ENCODE peak calls at places on chromosome 2, in four cellular contexts. S, I, B and T are unnamed samples.
A peak's percentile ranks its signal among the peaks of the same experiment; 100 is the strongest.

GRCh38 chr2:56167616-56168015 is 16.2 kb upstream of the CCDC85A start:
- DNase-seq in S (no peak), I (no peak), B (no peak), T (no peak)

GRCh38 chr2:191629001-191629453 is 48.9 kb upstream of the NABP1 start:
- DNase-seq in S (no peak), I (no peak), B (no peak), T (no peak)

GRCh38 chr2:233424028-233424951 is 70.0 kb downstream of the DGKD start:
- DNase-seq in S (no peak), I (peak; percentile 92), B (no peak), T (no peak)

GRCh38 chr2:159613515-159614336 is 2.6 kb downstream of the BAZ2B start:
- DNase-seq in S (no peak), I (no peak), B (no peak), T (no peak)

GRCh38 chr2:80548469-80548868 is 243.9 kb upstream of the LRRTM1 start:
- DNase-seq in S (no peak), I (no peak), B (no peak), T (no peak)

GRCh38 chr2:96510931-96511595 is 5.9 kb upstream of the NEURL3 start:
- DNase-seq in S (no peak), I (peak; percentile 54), B (no peak), T (no peak)

GRCh38 chr2:63654959-63655358 is 66.2 kb downstream of the MDH1 start:
- DNase-seq in S (no peak), I (no peak), B (no peak), T (no peak)

GRCh38 chr2:208541982-208542464 is 135.4 kb downstream of the PTH2R start:
- DNase-seq in S (no peak), I (no peak), B (no peak), T (no peak)

GRCh38 chr2:225379861-225380260 is 19.6 kb upstream of the NYAP2 start:
- DNase-seq in S (no peak), I (no peak), B (no peak), T (no peak)

DNA sequence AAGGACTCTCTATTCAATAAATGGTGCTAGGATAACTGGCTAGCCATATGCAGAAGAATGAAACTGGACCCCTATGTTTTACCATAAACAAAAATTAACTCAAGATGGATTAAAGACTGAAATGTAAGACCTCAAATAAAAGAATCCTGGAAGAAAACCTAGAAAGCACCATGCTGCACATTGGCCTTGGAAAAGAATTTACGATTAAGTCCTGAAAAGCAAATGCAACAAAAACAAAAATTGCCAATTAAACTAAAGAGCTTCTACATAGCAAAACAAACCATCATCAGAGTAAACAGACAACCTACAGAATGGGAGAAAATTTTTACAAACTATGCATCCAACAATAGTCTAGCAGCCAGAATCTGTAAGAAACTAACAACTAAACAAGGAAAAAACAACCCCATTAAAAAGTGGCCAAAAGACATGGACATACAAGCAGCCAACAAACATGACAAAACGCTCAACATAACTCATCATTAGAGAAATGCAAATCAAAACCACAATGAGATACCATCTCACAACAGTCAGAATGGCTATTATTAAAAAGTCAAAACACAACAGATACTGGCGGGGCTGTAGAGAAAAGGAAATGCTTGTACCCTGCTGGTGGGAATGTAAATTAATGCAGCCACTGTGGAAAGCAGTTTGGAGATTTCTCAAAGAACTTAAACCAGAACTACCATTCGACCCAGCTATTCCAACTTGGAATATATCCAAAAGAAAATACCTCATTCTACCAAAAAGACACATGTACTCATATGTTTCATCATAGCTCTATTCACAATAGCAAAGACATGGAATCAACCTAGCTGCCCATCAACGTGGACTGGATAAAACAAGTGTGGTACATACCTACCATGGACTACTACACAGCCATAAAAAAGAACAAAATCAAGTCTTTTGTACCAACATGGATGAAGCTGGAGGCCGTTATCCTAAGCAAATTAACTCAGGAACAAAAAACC is 30.6 kb downstream of the SEPTIN10 start:
- DNase-seq in S (no peak), I (no peak), B (no peak), T (no peak)
- TF ChIP-seq CTCF in S (no peak), I (no peak), B (no peak), T (no peak)

GRCh38 chr2:73174941-73175662 is 27.3 kb upstream of the NOTO start:
- DNase-seq in S (no peak), I (no peak), B (no peak), T (no peak)
- H3K4me3 ChIP-seq in S (peak overlapping the region; percentile 51), I (peak overlapping the region; percentile 62), B (peak overlapping the region; percentile 12), T (peak overlapping the region; percentile 76)

DNA sequence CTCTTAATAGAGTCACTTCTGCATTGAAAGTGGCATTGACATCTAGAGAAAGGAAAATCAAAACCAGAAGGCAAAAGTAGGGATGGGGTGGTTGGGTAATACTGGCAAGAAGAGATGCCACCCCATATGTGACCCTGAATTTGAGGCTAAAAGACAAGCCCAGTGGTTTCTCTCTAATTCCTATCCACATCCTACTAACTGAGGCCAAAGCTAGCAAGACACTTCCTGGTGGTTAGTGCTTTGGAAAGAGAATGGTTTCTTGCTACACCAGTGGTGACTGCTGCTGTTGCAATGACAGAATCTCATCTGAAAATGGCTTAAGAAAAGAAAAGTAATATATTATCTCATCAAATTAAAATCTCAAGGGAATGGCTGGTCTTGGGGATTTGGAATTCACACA is 640.6 kb downstream of the EPHA4 start:
- DNase-seq in S (no peak), I (no peak), B (no peak), T (no peak)
- H3K9me3 ChIP-seq in S (peaks cover under 1% of the 10 kb centered on the region), I (no peaks in the 10 kb centered on the region), B (no peaks in the 10 kb centered on the region), T (peaks cover 11% of the 10 kb centered on the region)

DNA sequence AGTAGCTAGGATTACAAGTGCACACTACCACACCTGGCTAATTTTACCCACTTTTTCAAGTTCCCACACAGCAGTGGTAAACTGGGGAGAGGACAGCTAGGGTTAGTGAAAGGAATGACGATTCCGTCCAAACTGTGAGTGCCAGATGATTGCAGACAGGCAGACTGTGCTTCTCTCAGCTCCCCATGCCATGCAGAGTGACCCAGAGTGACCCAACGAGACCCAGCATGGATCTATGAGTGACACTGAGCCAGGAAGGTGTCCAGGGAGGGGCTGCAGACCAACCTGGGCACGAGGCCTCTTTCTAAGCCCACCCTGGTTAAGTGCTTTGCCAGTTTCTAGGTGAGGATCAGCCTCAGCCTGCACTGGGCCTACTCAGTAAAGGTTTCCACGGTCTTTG is 7.7 kb upstream of the KLF11 start:
- DNase-seq in S (no peak), I (no peak), B (no peak), T (no peak)
- TF ChIP-seq CTCF in S (no peak), I (no peak), B (no peak), T (no peak)

GRCh38 chr2:23662941-23663729 is 263.8 kb downstream of the ATAD2B start:
- DNase-seq in S (no peak), I (peak; percentile 80), B (peak; percentile 27), T (no peak)

GRCh38 chr2:23662466-23662865 is 264.5 kb downstream of the ATAD2B start:
- DNase-seq in S (no peak), I (no peak), B (no peak), T (no peak)

GRCh38 chr2:23661276-23662050 is 265.5 kb downstream of the ATAD2B start:
- DNase-seq in S (no peak), I (no peak), B (no peak), T (no peak)

GRCh38 chr2:23664069-23664788 is 262.7 kb downstream of the ATAD2B start:
- DNase-seq in S (no peak), I (peak; percentile 78), B (no peak), T (no peak)

GRCh38 chr2:23663730-23664005 is 263.3 kb downstream of the ATAD2B start:
- DNase-seq in S (no peak), I (no peak), B (no peak), T (no peak)
- H3K4me3 ChIP-seq in S (no peak overlapping the region), I (peak overlapping the region; percentile 40), B (peak overlapping the region; percentile 10), T (no peak overlapping the region)

GRCh38 chr2:39407516-39408296 is 29.4 kb downstream of the MAP4K3 start:
- DNase-seq in S (no peak), I (no peak), B (no peak), T (no peak)
- H3K9me3 ChIP-seq in S (no peaks in the 10 kb centered on the region), I (no peaks in the 10 kb centered on the region), B (no peaks in the 10 kb centered on the region), T (no peaks in the 10 kb centered on the region)

GRCh38 chr2:37852585-37853014 is 72.5 kb upstream of the RMDN2 start:
- DNase-seq in S (no peak), I (no peak), B (no peak), T (no peak)

GRCh38 chr2:37851828-37852584 is 73.1 kb upstream of the RMDN2 start:
- DNase-seq in S (no peak), I (no peak), B (no peak), T (no peak)

GRCh38 chr2:37849908-37850307 is 75.2 kb upstream of the RMDN2 start:
- DNase-seq in S (no peak), I (no peak), B (no peak), T (no peak)

GRCh38 chr2:37848451-37848850 is 76.6 kb upstream of the RMDN2 start:
- DNase-seq in S (no peak), I (no peak), B (no peak), T (no peak)

DNA sequence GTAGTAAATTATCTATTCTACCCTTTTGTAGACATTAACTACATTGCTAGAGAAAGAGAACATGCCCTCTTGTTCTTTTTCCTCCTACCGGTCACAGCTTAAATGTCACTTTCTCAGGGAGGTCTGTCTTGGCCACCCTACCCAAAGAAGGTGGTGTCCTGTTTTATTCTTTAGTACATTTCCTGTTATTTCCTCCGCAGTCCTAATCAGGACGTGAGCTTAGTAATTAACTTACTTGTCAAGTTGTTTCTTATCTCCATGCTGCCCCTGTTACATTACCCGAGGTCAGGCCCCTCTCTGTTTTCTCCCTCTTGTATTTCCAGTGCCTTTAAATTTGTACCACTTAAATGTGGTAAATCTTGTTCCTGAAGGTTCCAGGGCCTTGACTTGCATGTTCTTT is 73.7 kb upstream of the RMDN2 start:
- DNase-seq in S (no peak), I (no peak), B (no peak), T (no peak)
- TF ChIP-seq CTCF in S (no peak), I (no peak), B (no peak), T (no peak)

DNA sequence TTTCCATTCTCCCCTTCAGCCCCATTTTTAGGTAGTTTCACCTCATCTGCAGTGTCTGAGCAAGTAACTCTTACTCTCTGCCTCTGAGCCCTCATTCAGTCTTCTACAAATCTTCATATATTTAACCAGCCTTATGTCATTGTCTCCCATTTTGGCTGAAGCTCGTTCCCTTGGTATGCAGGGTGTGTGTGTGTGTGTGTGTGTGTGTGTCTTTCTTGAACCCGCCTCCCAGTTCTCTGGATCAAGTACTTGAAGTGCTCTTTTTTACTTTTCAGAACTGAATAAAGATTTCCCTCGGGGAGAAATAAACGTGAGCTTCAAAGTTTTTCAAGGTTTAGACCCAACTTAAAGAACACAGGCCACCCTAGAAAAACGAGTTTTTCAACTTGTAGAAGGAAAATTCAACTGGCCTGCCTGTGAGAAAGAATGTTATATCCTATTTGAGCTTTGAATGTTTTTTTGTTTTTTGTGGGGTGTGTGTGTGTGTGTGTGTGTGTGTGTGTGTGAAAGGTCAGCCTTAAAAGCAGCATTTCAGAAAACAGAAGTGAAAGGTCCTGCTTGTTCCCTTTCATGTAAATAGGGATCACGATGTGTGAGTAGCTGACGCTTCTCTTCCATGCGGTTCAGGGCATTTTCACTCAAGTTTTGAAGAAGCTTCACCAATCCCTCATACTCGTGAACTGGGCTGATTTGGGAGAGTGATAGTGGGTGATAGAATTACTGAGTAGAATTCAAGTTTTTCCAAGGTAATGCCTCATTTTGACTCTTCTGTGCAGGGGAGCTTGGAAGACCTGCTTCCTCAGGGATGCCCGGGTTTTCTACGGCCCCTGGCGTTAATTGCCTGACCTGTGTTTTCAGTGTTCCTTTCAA is 50.6 kb upstream of the EML6 start:
- DNase-seq in S (peak; percentile 61), I (no peak), B (no peak), T (no peak)
- H3K4me3 ChIP-seq in S (peak overlapping the region; percentile 14), I (no peak overlapping the region), B (no peak overlapping the region), T (no peak overlapping the region)

GRCh38 chr2:79547568-79547967 is 34.7 kb downstream of the CTNNA2 start:
- DNase-seq in S (no peak), I (no peak), B (no peak), T (no peak)
- H3K9me3 ChIP-seq in S (peaks cover 24% of the 10 kb centered on the region), I (peaks cover 27% of the 10 kb centered on the region), B (peaks cover 3% of the 10 kb centered on the region), T (peaks cover 10% of the 10 kb centered on the region)